ENCODE peak calls at places on chromosome 22, in four cellular contexts. E is upper lobe of left lung, H is pancreas, Y is NB4. C is an unnamed sample.

GRCh38 chr22:36335621-36336020 is 52.1 kb downstream of the MYH9 start:
- DNase-seq in E (no peak), H (no peak), Y (no peak), C (no peak)

GRCh38 chr22:36368359-36368983 is 19.3 kb downstream of the MYH9 start:
- DNase-seq in E (no peak), H (no peak), Y (no peak), C (no peak)

GRCh38 chr22:48485144-48486135 is 1342.2 kb downstream of the BRD1 start:
- DNase-seq in E (peak), H (no peak), Y (no peak), C (no peak)

GRCh38 chr22:48892571-48893287 is 934.9 kb downstream of the BRD1 start:
- DNase-seq in E (peak), H (no peak), Y (no peak), C (no peak)

GRCh38 chr22:45585437-45585755 is 82.7 kb downstream of the FBLN1 start:
- DNase-seq in E (no peak), H (no peak), Y (no peak), C (no peak)

GRCh38 chr22:33923660-33924246 is 3.5 kb upstream of the LARGE1 start:
- DNase-seq in E (peak), H (peak), Y (peak), C (peak)

GRCh38 chr22:44758354-44758969 is 6.1 kb downstream of the ARHGAP8 start:
- DNase-seq in E (no peak), H (no peak), Y (no peak), C (no peak)

GRCh38 chr22:35043251-35043931 is 22.6 kb upstream of the ISX start:
- DNase-seq in E (no peak), H (no peak), Y (no peak), C (peak)

GRCh38 chr22:21937821-21938070 is 14.9 kb downstream of the PPM1F start:
- DNase-seq in E (no peak), H (no peak), Y (no peak), C (no peak)

GRCh38 chr22:18091916-18092526 is 14.2 kb downstream of the PEX26 start:
- DNase-seq in E (no peak), H (peak), Y (no peak), C (no peak)

GRCh38 chr22:38973289-38974169 is 8.6 kb upstream of the APOBEC3B start:
- DNase-seq in E (no peak), H (peak), Y (peak), C (peak)

GRCh38 chr22:20021196-20022181 is 579 bp downstream of the TANGO2 start:
- DNase-seq in E (peak), H (peak), Y (peak), C (peak)

C was measured in Karpas-422.